ENCODE peak calls at places on chromosomes 13 and 19, in five cellular contexts. Q is BJ, Y is AG09319, R is sigmoid colon, K is heart right ventricle. F is an unnamed sample.

GRCh38 chr19:10292206-10292788 is 2.5 kb downstream of the ICAM5 start:
- DNase-seq in Q (no peak), R (peak), K (peak), Y (no peak), F (peak)

GRCh38 chr13:76762731-76763130 is 123.5 kb downstream of the KCTD12 start:
- DNase-seq in K (no peak), R (no peak), Y (no peak), Q (no peak), F (no peak)

GRCh38 chr13:24734951-24735350 is 29.0 kb upstream of the RNF17 start:
- DNase-seq in K (no peak), R (no peak), Y (no peak), Q (no peak), F (no peak)

GRCh38 chr13:94590744-94591143 is 5.2 kb downstream of the TGDS start:
- DNase-seq in R (no peak), Y (no peak), Q (no peak), K (no peak), F (no peak)

GRCh38 chr19:48741222-48741999 is 1.0 kb upstream of the RASIP1 start:
- DNase-seq in Y (no peak), K (peak), R (no peak), Q (no peak), F (peak)

GRCh38 chr19:10230155-10230903 is 802 bp downstream of the S1PR2 start:
- DNase-seq in R (peak), Y (no peak), K (peak), Q (no peak), F (peak)

GRCh38 chr19:51002542-51003311 is 1.3 kb upstream of the KLK8 start:
- DNase-seq in K (no peak), R (peak), Q (no peak), Y (no peak), F (peak)

GRCh38 chr13:83286737-83287136 is 595.5 kb downstream of the SLITRK1 start:
- DNase-seq in Y (no peak), K (no peak), Q (no peak), R (no peak), F (no peak)

GRCh38 chr19:41997121-41997850 is 3.3 kb upstream of the ATP1A3 start:
- DNase-seq in Q (no peak), Y (no peak), K (peak), R (no peak), F (peak)

GRCh38 chr13:90738881-90739280 is 608.6 kb upstream of the MIR17HG start:
- DNase-seq in Y (no peak), K (no peak), Q (no peak), R (no peak), F (no peak)

GRCh38 chr19:54391589-54392061 is 23.6 kb upstream of the TTYH1 start:
- DNase-seq in K (no peak), Q (no peak), R (no peak), Y (no peak), F (no peak)

GRCh38 chr13:110421696-110422395 is 114.8 kb downstream of the COL4A2 start:
- DNase-seq in Q (no peak), R (no peak), K (no peak), Y (no peak), F (no peak)

GRCh38 chr19:2654585-2654861 is 48.0 kb downstream of the GNG7 start:
- DNase-seq in Q (no peak), Y (no peak), K (no peak), R (no peak), F (no peak)

GRCh38 chr19:8468761-8469458 is 24.1 kb downstream of the HNRNPM start:
- DNase-seq in Y (peak), R (no peak), Q (no peak), K (no peak), F (no peak)

GRCh38 chr13:34591801-34592454 is 350.1 kb upstream of the NBEA start:
- DNase-seq in K (peak), Y (no peak), R (no peak), Q (no peak), F (no peak)

GRCh38 chr19:16400911-16401675 is 70.7 kb downstream of the EPS15L1 start:
- DNase-seq in K (no peak), Y (no peak), Q (no peak), R (no peak), F (peak)

GRCh38 chr13:110338441-110339101 is 31.5 kb downstream of the COL4A2 start:
- DNase-seq in Y (no peak), K (peak), Q (peak), R (peak), F (no peak)

GRCh38 chr19:39492788-39493187 is 6.0 kb upstream of the DLL3 start:
- DNase-seq in Q (no peak), Y (no peak), R (no peak), K (no peak), F (no peak)

GRCh38 chr19:5216141-5216847 is 124.3 kb downstream of the PTPRS start:
- DNase-seq in K (no peak), Q (no peak), R (no peak), Y (no peak), F (no peak)

GRCh38 chr13:62702502-62702901 is 1286.9 kb upstream of the PCDH20 start:
- DNase-seq in Y (no peak), Q (no peak), R (no peak), K (no peak), F (no peak)

GRCh38 chr19:11421607-11422098 is 2.5 kb upstream of the RGL3 start:
- DNase-seq in R (no peak), Q (no peak), Y (no peak), K (peak), F (peak)

GRCh38 chr19:29263305-29264080 is 50.5 kb upstream of the UQCRFS1 start:
- DNase-seq in Y (no peak), R (no peak), K (peak), Q (no peak), F (no peak)

GRCh38 chr19:51295382-51296126 is 15.9 kb upstream of the IGLON5 start:
- DNase-seq in R (no peak), Y (no peak), Q (no peak), K (no peak), F (no peak)

GRCh38 chr19:19259741-19260140 is 13.4 kb downstream of the TM6SF2 start:
- DNase-seq in Q (no peak), R (no peak), Y (no peak), K (no peak), F (no peak)

GRCh38 chr19:40217027-40217810 is 965 bp downstream of the TTC9B start:
- DNase-seq in Q (no peak), Y (no peak), K (no peak), R (no peak), F (peak)

GRCh38 chr19:7830272-7830771 is 304 bp downstream of the EVI5L start:
- DNase-seq in K (peak), R (no peak), Q (no peak), Y (no peak), F (no peak)

DNA sequence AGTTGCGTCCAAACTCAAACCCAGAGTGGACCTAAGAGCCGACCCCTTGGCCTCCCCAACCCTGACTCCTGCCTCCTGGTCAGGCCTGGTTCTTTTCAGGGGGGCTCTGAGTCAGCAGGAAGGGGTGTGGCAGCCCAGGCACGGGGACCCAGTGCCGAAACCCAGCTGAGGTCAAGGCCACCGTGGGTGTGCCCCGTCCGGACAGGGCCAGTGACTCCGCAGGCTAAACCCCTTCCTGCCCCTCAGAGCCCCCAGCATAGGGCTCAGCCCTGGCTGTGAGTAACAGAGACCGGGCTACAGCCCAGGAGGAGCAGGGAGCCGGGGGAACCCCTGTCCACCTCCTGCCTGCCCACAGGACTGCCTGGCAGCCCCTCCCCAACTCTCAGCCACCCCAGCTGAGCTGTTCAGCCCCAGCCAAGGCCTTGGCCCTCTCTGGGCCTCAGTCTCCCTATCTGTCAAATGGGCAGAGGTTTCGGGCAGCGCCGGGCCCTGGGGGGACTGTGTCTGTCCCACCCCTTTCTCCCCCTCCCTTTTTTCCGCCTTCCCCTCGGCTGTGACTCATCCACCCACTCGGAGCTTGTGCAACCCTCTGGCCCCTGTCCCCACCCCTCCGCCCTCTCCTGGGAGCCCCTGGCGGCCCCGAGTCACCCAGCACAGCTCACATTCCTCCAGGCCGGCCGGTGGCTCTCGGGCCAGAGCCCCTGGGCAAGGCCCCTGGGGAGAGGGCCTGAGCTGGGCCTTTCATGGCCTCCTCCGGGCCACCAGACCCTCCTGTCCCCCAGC is 8.6 kb downstream of the ZBTB7A start:
- DNase-seq in R (peak), Q (peak), K (peak), Y (peak), F (peak)
- TF ChIP-seq CTCF in R (peak), Q (peak), K (no peak), Y (peak), F (peak)

GRCh38 chr13:87234981-87235380 is 436.2 kb upstream of the SLITRK5 start:
- DNase-seq in Q (no peak), K (no peak), R (no peak), Y (no peak), F (no peak)
- TF ChIP-seq CTCF in Q (no peak), K (no peak), R (no peak), Y (no peak), F (no peak)

DNA sequence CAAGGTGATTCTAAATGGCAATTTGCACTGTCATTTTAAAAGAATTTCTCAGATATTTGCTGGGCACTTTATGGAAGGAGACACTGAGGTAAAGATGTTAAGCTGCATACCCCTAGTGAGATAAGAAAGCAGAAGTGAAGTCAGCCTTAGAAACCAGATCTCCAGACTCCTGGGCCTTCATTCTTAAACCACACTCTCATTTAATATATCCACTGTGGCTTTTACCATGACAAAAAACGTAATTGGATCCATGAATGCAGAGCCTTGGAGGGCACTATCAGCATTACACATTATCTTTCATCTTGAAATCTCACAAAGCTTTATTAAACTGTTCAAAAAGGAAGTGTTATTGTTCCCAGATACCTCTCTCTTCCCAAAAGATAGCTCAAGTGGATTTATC is 1060.5 kb downstream of the EFNB2 start:
- DNase-seq in R (no peak), K (no peak), Y (no peak), Q (no peak), F (no peak)
- TF ChIP-seq CTCF in R (no peak), K (no peak), Y (no peak), Q (no peak), F (no peak)

DNA sequence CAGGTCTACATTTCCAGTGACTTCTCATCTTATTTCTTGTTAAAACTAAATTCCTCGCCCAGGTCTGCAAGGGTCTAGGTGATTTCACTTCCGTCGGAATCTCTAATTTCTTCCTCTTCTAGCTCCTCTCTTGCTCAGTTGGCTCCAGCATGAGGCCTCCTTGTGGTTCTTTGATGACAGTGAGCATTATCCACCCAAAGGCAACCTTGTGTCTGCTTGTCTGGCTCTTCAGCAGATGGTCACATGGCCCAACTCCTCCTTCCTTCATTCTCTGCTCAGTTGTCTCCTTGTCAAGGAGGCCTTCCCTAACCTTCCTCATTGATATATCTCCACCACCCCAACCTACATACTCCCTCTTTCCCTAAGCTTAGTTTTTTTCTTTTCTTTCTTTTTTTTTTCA is 1391.4 kb downstream of the EFNB2 start:
- DNase-seq in Q (no peak), R (no peak), Y (no peak), K (no peak), F (no peak)
- TF ChIP-seq CTCF in Q (no peak), R (no peak), Y (no peak), K (no peak), F (no peak)